ENCODE peak calls at places on chromosomes 7 and 10, in five cellular contexts. V, E, D, W and B are unnamed samples.

GRCh38 chr7:152924826-152925411 is 165.4 kb downstream of the ACTR3B start:
- DNase-seq in V (no peak), E (no peak), D (no peak), W (no peak), B (no peak)

GRCh38 chr7:28298870-28299484 is 113.3 kb upstream of the CREB5 start:
- DNase-seq in V (peak; percentile 52), E (peak; percentile 69), D (no peak), W (peak; percentile 28), B (peak; percentile 40)

GRCh38 chr7:88072036-88072714 is 138.1 kb downstream of the ADAM22 start:
- DNase-seq in V (no peak), E (no peak), D (no peak), W (no peak), B (no peak)

GRCh38 chr10:80070068-80070467 is 8.4 kb upstream of the TMEM254 start:
- DNase-seq in V (no peak), E (no peak), D (no peak), W (no peak), B (no peak)

GRCh38 chr10:11936389-11937152 is 106.0 kb downstream of the UPF2 start:
- DNase-seq in V (no peak), E (no peak), D (no peak), W (no peak), B (no peak)

GRCh38 chr7:26375604-26376207 is 84.0 kb downstream of the SNX10 start:
- DNase-seq in V (no peak), E (no peak), D (no peak), W (no peak), B (no peak)

GRCh38 chr7:74012842-74013249 is 15.1 kb upstream of the ELN start:
- DNase-seq in V (no peak), E (peak; percentile 63), D (no peak), W (no peak), B (no peak)

GRCh38 chr7:157717211-157718174 is 380.7 kb downstream of the DNAJB6 start:
- DNase-seq in V (no peak), E (no peak), D (no peak), W (no peak), B (no peak)

GRCh38 chr10:17847586-17848296 is 38.6 kb downstream of the MRC1 start:
- DNase-seq in V (no peak), E (peak; percentile 17), D (no peak), W (no peak), B (no peak)

GRCh38 chr7:98840604-98841508 is 29.0 kb downstream of the TMEM130 start:
- DNase-seq in V (no peak), E (no peak), D (no peak), W (no peak), B (no peak)

GRCh38 chr7:44162179-44162578 is 21.0 kb upstream of the MYL7 start:
- DNase-seq in V (no peak), E (no peak), D (no peak), W (no peak), B (no peak)

GRCh38 chr10:69874464-69874863 is 72.8 kb downstream of the COL13A1 start:
- DNase-seq in V (peak; percentile 69), E (peak; percentile 76), D (no peak), W (peak; percentile 69), B (no peak)

GRCh38 chr7:37786741-37787569 is 61.4 kb upstream of the NME8 start:
- DNase-seq in V (no peak), E (no peak), D (peak; percentile 31), W (no peak), B (no peak)

GRCh38 chr7:78074713-78075112 is 276.1 kb downstream of the PHTF2 start:
- DNase-seq in V (no peak), E (no peak), D (no peak), W (no peak), B (no peak)

GRCh38 chr10:116044722-116045374 is 228.2 kb downstream of the GFRA1 start:
- DNase-seq in V (no peak), E (no peak), D (no peak), W (no peak), B (no peak)

GRCh38 chr7:40239755-40240303 is 105.0 kb downstream of the SUGCT start:
- DNase-seq in V (no peak), E (no peak), D (no peak), W (no peak), B (no peak)

GRCh38 chr7:45975367-45975766 is 54.3 kb upstream of the IGFBP3 start:
- DNase-seq in V (no peak), E (peak; percentile 19), D (no peak), W (no peak), B (no peak)

GRCh38 chr10:30170814-30171213 is 111.4 kb upstream of the JCAD start:
- DNase-seq in V (no peak), E (peak; percentile 40), D (no peak), W (no peak), B (no peak)

GRCh38 chr7:80232969-80233724 is 98.5 kb downstream of the GNAI1 start:
- DNase-seq in V (no peak), E (peak; percentile 65), D (no peak), W (no peak), B (no peak)

GRCh38 chr10:61835069-61835908 is 66.2 kb upstream of the ARID5B start:
- DNase-seq in V (peak; percentile 13), E (peak; percentile 75), D (peak; percentile 25), W (no peak), B (peak; percentile 64)

GRCh38 chr7:156001496-156002260 is 189.4 kb upstream of the SHH start:
- DNase-seq in V (no peak), E (no peak), D (no peak), W (no peak), B (no peak)

GRCh38 chr7:80677629-80678028 is 39.2 kb downstream of the CD36 start:
- DNase-seq in V (no peak), E (peak; percentile 39), D (no peak), W (no peak), B (no peak)

GRCh38 chr7:43758861-43759683 is 592 bp downstream of the BLVRA start:
- DNase-seq in V (no peak), E (peak; percentile 32), D (no peak), W (no peak), B (no peak)

GRCh38 chr10:7945469-7946187 is 108.9 kb upstream of the GATA3 start:
- DNase-seq in V (no peak), E (peak; percentile 42), D (no peak), W (no peak), B (no peak)

GRCh38 chr7:140004672-140005071 is 58.1 kb downstream of the PARP12 start:
- DNase-seq in V (no peak), E (no peak), D (no peak), W (no peak), B (no peak)

GRCh38 chr7:140005341-140005740 is 57.4 kb downstream of the PARP12 start:
- DNase-seq in V (no peak), E (no peak), D (no peak), W (no peak), B (no peak)

GRCh38 chr7:140006600-140006999 is 56.2 kb downstream of the PARP12 start:
- DNase-seq in V (no peak), E (no peak), D (no peak), W (no peak), B (no peak)

GRCh38 chr7:140005754-140006503 is 56.8 kb downstream of the PARP12 start:
- DNase-seq in V (peak; percentile 79), E (peak; percentile 32), D (no peak), W (no peak), B (no peak)

GRCh38 chr7:140003913-140004382 is 58.8 kb downstream of the PARP12 start:
- DNase-seq in V (peak; percentile 80), E (peak; percentile 68), D (peak; percentile 61), W (peak; percentile 35), B (peak; percentile 18)
- TF ChIP-seq CTCF in V (peak; percentile 79), E (peak; percentile 67), D (peak; percentile 38), W (peak; percentile 82), B (peak; percentile 77)

DNA sequence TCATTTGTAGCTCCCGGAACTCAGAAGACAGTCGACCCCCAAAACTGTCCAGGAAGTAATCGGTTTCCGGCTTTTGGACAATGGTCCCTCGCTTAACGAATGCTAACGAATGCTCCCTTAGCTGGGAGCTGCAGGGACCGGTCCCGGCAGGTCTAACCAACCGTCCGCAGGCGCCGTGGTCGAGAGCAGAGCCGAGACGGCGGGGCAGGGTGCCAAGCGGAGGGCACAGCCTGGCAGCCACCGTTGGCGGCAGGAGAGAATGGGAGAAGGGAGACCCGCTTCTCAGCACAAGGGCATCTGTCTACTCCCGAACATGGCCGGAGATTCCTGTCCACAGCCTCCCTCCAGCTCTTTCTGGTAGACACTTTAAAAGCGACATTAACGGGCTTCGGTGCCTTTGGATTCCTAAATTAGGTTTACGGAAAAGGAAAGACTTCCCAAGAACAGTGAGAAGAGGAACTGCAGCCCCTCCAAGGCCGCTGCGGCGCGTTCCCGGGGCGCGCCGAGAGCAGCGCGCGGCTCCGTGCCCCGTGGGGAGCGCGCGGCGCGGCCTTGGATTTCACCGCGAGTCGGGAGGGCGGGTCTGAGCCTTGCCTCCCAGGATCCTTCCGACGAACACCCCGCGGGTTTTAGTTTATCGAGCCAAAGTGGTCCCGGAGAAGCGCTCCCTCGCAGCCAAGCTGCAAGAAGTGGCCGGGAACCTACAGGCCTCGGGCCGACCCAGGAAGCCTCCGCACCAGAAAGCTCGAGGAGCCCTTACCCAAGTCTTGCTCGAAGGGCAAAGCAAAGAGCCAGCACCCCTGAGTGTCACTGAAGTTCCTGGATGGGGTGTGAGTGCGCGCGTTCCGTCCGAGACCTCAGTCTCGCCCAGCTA is 3.6 kb upstream of the TBX20 start:
- DNase-seq in V (no peak), E (no peak), D (no peak), W (no peak), B (no peak)
- H3K4me3 ChIP-seq in V (no peak overlapping the region), E (no peak overlapping the region), D (no peak overlapping the region), W (no peak overlapping the region), B (no peak overlapping the region)

GRCh38 chr7:120054376-120055100 is 218.4 kb upstream of the KCND2 start:
- DNase-seq in V (no peak), E (peak; percentile 95), D (no peak), W (no peak), B (no peak)
- TF ChIP-seq CTCF in V (no peak), E (no peak), D (no peak), W (no peak), B (no peak)

DNA sequence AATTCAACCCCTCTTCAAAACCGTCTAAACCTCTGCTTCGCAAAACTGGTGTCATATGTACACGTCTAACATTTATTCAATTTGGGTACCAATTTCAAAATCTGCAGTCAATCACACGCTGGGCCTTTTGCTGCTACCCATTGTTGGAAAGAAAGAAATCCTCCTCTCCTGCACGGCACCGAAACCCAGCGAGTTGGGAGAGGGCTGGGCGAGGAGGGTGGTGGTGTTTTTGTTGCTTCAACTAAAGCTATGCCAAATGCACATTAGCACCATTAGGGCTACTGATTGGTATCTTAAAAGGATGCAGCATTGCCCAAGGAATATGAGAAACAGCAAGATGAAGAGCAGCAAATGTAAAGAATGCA is 7.8 kb downstream of the EBF3 start:
- DNase-seq in V (no peak), E (no peak), D (no peak), W (no peak), B (no peak)
- H3K4me3 ChIP-seq in V (no peak overlapping the region), E (no peak overlapping the region), D (no peak overlapping the region), W (no peak overlapping the region), B (no peak overlapping the region)

GRCh38 chr7:101950450-101951119 is 133.2 kb downstream of the CUX1 start:
- DNase-seq in V (peak; percentile 54), E (no peak), D (no peak), W (no peak), B (peak; percentile 56)
- TF ChIP-seq CTCF in V (no peak), E (no peak), D (no peak), W (no peak), B (peak; percentile 53)